ENCODE peak calls at places on chromosomes 4 and X, in eight cellular contexts. One of them, this sample, is unnamed.

GRCh38 chr4:93791570-93792195 is 36.9 kb upstream of the ATOH1 start:
- DNase-seq in activated CD4-positive, alpha-beta memory T cell treated with anti-CD3 and anti-CD28 coated beads, Interleukin-2, amount 10 ng/mL, durations not matched to agents 7 days and 5 days: peak
- DNase-seq in GM06990: peak
- DNase-seq in AG08396: peak
- DNase-seq in NCI-H345: peak
- DNase-seq in nucleus accumbens: peak
- DNase-seq in hepatocyte: peak
- DNase-seq in stimulated activated CD4-positive, alpha-beta T cell treated with anti-CD3 and anti-CD28 coated beads, Interleukin-2, amount 100 ng/mL, for 4 hours: no peak
- DNase-seq in this sample: peak

GRCh38 chrX:77793950-77794349 is 7.9 kb upstream of the ATRX start:
- DNase-seq in hepatocyte: no peak
- DNase-seq in activated CD4-positive, alpha-beta memory T cell treated with anti-CD3 and anti-CD28 coated beads, Interleukin-2, amount 10 ng/mL, durations not matched to agents 7 days and 5 days: no peak
- DNase-seq in nucleus accumbens: no peak
- DNase-seq in stimulated activated CD4-positive, alpha-beta T cell treated with anti-CD3 and anti-CD28 coated beads, Interleukin-2, amount 100 ng/mL, for 4 hours: no peak
- DNase-seq in GM06990: no peak
- DNase-seq in NCI-H345: no peak
- DNase-seq in AG08396: no peak
- DNase-seq in this sample: no peak

GRCh38 chrX:37380920-37381319 is 31.8 kb downstream of the PRRG1 start:
- DNase-seq in hepatocyte: peak
- DNase-seq in activated CD4-positive, alpha-beta memory T cell treated with anti-CD3 and anti-CD28 coated beads, Interleukin-2, amount 10 ng/mL, durations not matched to agents 7 days and 5 days: no peak
- DNase-seq in AG08396: peak
- DNase-seq in GM06990: no peak
- DNase-seq in stimulated activated CD4-positive, alpha-beta T cell treated with anti-CD3 and anti-CD28 coated beads, Interleukin-2, amount 100 ng/mL, for 4 hours: no peak
- DNase-seq in NCI-H345: no peak
- DNase-seq in nucleus accumbens: no peak
- DNase-seq in this sample: no peak

GRCh38 chr4:177339794-177340374 is 30.2 kb downstream of the NEIL3 start:
- DNase-seq in nucleus accumbens: no peak
- DNase-seq in activated CD4-positive, alpha-beta memory T cell treated with anti-CD3 and anti-CD28 coated beads, Interleukin-2, amount 10 ng/mL, durations not matched to agents 7 days and 5 days: no peak
- DNase-seq in stimulated activated CD4-positive, alpha-beta T cell treated with anti-CD3 and anti-CD28 coated beads, Interleukin-2, amount 100 ng/mL, for 4 hours: no peak
- DNase-seq in hepatocyte: peak
- DNase-seq in NCI-H345: no peak
- DNase-seq in GM06990: no peak
- DNase-seq in AG08396: peak
- DNase-seq in this sample: no peak

GRCh38 chr4:2101346-2102044 is 42.4 kb downstream of the NAT8L start:
- DNase-seq in NCI-H345: no peak
- DNase-seq in activated CD4-positive, alpha-beta memory T cell treated with anti-CD3 and anti-CD28 coated beads, Interleukin-2, amount 10 ng/mL, durations not matched to agents 7 days and 5 days: no peak
- DNase-seq in stimulated activated CD4-positive, alpha-beta T cell treated with anti-CD3 and anti-CD28 coated beads, Interleukin-2, amount 100 ng/mL, for 4 hours: no peak
- DNase-seq in nucleus accumbens: no peak
- DNase-seq in AG08396: peak
- DNase-seq in hepatocyte: no peak
- DNase-seq in GM06990: no peak
- DNase-seq in this sample: no peak

GRCh38 chr4:127506283-127506682 is 126.5 kb upstream of the INTU start:
- DNase-seq in nucleus accumbens: no peak
- DNase-seq in stimulated activated CD4-positive, alpha-beta T cell treated with anti-CD3 and anti-CD28 coated beads, Interleukin-2, amount 100 ng/mL, for 4 hours: no peak
- DNase-seq in AG08396: no peak
- DNase-seq in activated CD4-positive, alpha-beta memory T cell treated with anti-CD3 and anti-CD28 coated beads, Interleukin-2, amount 10 ng/mL, durations not matched to agents 7 days and 5 days: no peak
- DNase-seq in NCI-H345: no peak
- DNase-seq in GM06990: no peak
- DNase-seq in hepatocyte: no peak
- DNase-seq in this sample: no peak

GRCh38 chr4:73499996-73500765 is 18.6 kb downstream of the AFM start:
- DNase-seq in NCI-H345: no peak
- DNase-seq in hepatocyte: peak
- DNase-seq in GM06990: no peak
- DNase-seq in stimulated activated CD4-positive, alpha-beta T cell treated with anti-CD3 and anti-CD28 coated beads, Interleukin-2, amount 100 ng/mL, for 4 hours: no peak
- DNase-seq in activated CD4-positive, alpha-beta memory T cell treated with anti-CD3 and anti-CD28 coated beads, Interleukin-2, amount 10 ng/mL, durations not matched to agents 7 days and 5 days: no peak
- DNase-seq in nucleus accumbens: no peak
- DNase-seq in AG08396: peak
- DNase-seq in this sample: no peak

GRCh38 chr4:102657206-102657605 is 103.6 kb downstream of the MANBA start:
- DNase-seq in NCI-H345: no peak
- DNase-seq in stimulated activated CD4-positive, alpha-beta T cell treated with anti-CD3 and anti-CD28 coated beads, Interleukin-2, amount 100 ng/mL, for 4 hours: no peak
- DNase-seq in nucleus accumbens: no peak
- DNase-seq in hepatocyte: no peak
- DNase-seq in AG08396: no peak
- DNase-seq in activated CD4-positive, alpha-beta memory T cell treated with anti-CD3 and anti-CD28 coated beads, Interleukin-2, amount 10 ng/mL, durations not matched to agents 7 days and 5 days: no peak
- DNase-seq in GM06990: no peak
- DNase-seq in this sample: no peak

GRCh38 chrX:119604778-119605177 is 1.4 kb downstream of the NKRF start:
- DNase-seq in hepatocyte: no peak
- DNase-seq in GM06990: no peak
- DNase-seq in NCI-H345: no peak
- DNase-seq in stimulated activated CD4-positive, alpha-beta T cell treated with anti-CD3 and anti-CD28 coated beads, Interleukin-2, amount 100 ng/mL, for 4 hours: no peak
- DNase-seq in activated CD4-positive, alpha-beta memory T cell treated with anti-CD3 and anti-CD28 coated beads, Interleukin-2, amount 10 ng/mL, durations not matched to agents 7 days and 5 days: no peak
- DNase-seq in AG08396: no peak
- DNase-seq in nucleus accumbens: no peak
- DNase-seq in this sample: no peak

GRCh38 chr4:141469392-141469791 is 167.0 kb upstream of the IL15 start:
- DNase-seq in GM06990: no peak
- DNase-seq in nucleus accumbens: no peak
- DNase-seq in hepatocyte: no peak
- DNase-seq in AG08396: no peak
- DNase-seq in stimulated activated CD4-positive, alpha-beta T cell treated with anti-CD3 and anti-CD28 coated beads, Interleukin-2, amount 100 ng/mL, for 4 hours: no peak
- DNase-seq in activated CD4-positive, alpha-beta memory T cell treated with anti-CD3 and anti-CD28 coated beads, Interleukin-2, amount 10 ng/mL, durations not matched to agents 7 days and 5 days: no peak
- DNase-seq in NCI-H345: no peak
- DNase-seq in this sample: no peak

GRCh38 chrX:115428011-115428410 is 133.0 kb upstream of the PLS3 start:
- DNase-seq in stimulated activated CD4-positive, alpha-beta T cell treated with anti-CD3 and anti-CD28 coated beads, Interleukin-2, amount 100 ng/mL, for 4 hours: no peak
- DNase-seq in hepatocyte: no peak
- DNase-seq in AG08396: no peak
- DNase-seq in nucleus accumbens: no peak
- DNase-seq in activated CD4-positive, alpha-beta memory T cell treated with anti-CD3 and anti-CD28 coated beads, Interleukin-2, amount 10 ng/mL, durations not matched to agents 7 days and 5 days: no peak
- DNase-seq in NCI-H345: no peak
- DNase-seq in GM06990: no peak
- DNase-seq in this sample: no peak

GRCh38 chr4:46016306-46016705 is 107.5 kb downstream of the GABRG1 start:
- DNase-seq in activated CD4-positive, alpha-beta memory T cell treated with anti-CD3 and anti-CD28 coated beads, Interleukin-2, amount 10 ng/mL, durations not matched to agents 7 days and 5 days: no peak
- DNase-seq in GM06990: no peak
- DNase-seq in NCI-H345: no peak
- DNase-seq in hepatocyte: peak
- DNase-seq in AG08396: no peak
- DNase-seq in stimulated activated CD4-positive, alpha-beta T cell treated with anti-CD3 and anti-CD28 coated beads, Interleukin-2, amount 100 ng/mL, for 4 hours: no peak
- DNase-seq in nucleus accumbens: no peak
- DNase-seq in this sample: no peak

GRCh38 chrX:120512627-120513026 is 43.5 kb upstream of the LAMP2 start:
- DNase-seq in NCI-H345: no peak
- DNase-seq in GM06990: no peak
- DNase-seq in AG08396: no peak
- DNase-seq in stimulated activated CD4-positive, alpha-beta T cell treated with anti-CD3 and anti-CD28 coated beads, Interleukin-2, amount 100 ng/mL, for 4 hours: no peak
- DNase-seq in activated CD4-positive, alpha-beta memory T cell treated with anti-CD3 and anti-CD28 coated beads, Interleukin-2, amount 10 ng/mL, durations not matched to agents 7 days and 5 days: no peak
- DNase-seq in hepatocyte: peak
- DNase-seq in nucleus accumbens: no peak
- DNase-seq in this sample: no peak

GRCh38 chrX:2595258-2595657 is 94.5 kb upstream of the DHRSX start:
- DNase-seq in AG08396: no peak
- DNase-seq in NCI-H345: no peak
- DNase-seq in nucleus accumbens: no peak
- DNase-seq in activated CD4-positive, alpha-beta memory T cell treated with anti-CD3 and anti-CD28 coated beads, Interleukin-2, amount 10 ng/mL, durations not matched to agents 7 days and 5 days: no peak
- DNase-seq in hepatocyte: no peak
- DNase-seq in stimulated activated CD4-positive, alpha-beta T cell treated with anti-CD3 and anti-CD28 coated beads, Interleukin-2, amount 100 ng/mL, for 4 hours: no peak
- DNase-seq in GM06990: no peak
- DNase-seq in this sample: no peak

GRCh38 chrX:50117477-50117876 is 83.3 kb downstream of the AKAP4 start:
- DNase-seq in hepatocyte: peak
- DNase-seq in stimulated activated CD4-positive, alpha-beta T cell treated with anti-CD3 and anti-CD28 coated beads, Interleukin-2, amount 100 ng/mL, for 4 hours: no peak
- DNase-seq in NCI-H345: no peak
- DNase-seq in AG08396: no peak
- DNase-seq in GM06990: no peak
- DNase-seq in activated CD4-positive, alpha-beta memory T cell treated with anti-CD3 and anti-CD28 coated beads, Interleukin-2, amount 10 ng/mL, durations not matched to agents 7 days and 5 days: no peak
- DNase-seq in nucleus accumbens: no peak
- DNase-seq in this sample: no peak

GRCh38 chrX:110280954-110281353 is 36.9 kb downstream of the AMMECR1 start:
- DNase-seq in activated CD4-positive, alpha-beta memory T cell treated with anti-CD3 and anti-CD28 coated beads, Interleukin-2, amount 10 ng/mL, durations not matched to agents 7 days and 5 days: no peak
- DNase-seq in AG08396: no peak
- DNase-seq in hepatocyte: no peak
- DNase-seq in GM06990: no peak
- DNase-seq in NCI-H345: no peak
- DNase-seq in nucleus accumbens: no peak
- DNase-seq in stimulated activated CD4-positive, alpha-beta T cell treated with anti-CD3 and anti-CD28 coated beads, Interleukin-2, amount 100 ng/mL, for 4 hours: no peak
- DNase-seq in this sample: no peak

GRCh38 chrX:22278375-22278774 is 5.7 kb downstream of the CBLL2 start:
- DNase-seq in NCI-H345: no peak
- DNase-seq in activated CD4-positive, alpha-beta memory T cell treated with anti-CD3 and anti-CD28 coated beads, Interleukin-2, amount 10 ng/mL, durations not matched to agents 7 days and 5 days: no peak
- DNase-seq in hepatocyte: no peak
- DNase-seq in stimulated activated CD4-positive, alpha-beta T cell treated with anti-CD3 and anti-CD28 coated beads, Interleukin-2, amount 100 ng/mL, for 4 hours: no peak
- DNase-seq in nucleus accumbens: no peak
- DNase-seq in GM06990: no peak
- DNase-seq in AG08396: no peak
- DNase-seq in this sample: no peak